ENCODE peak calls at places on chromosomes 1 and 21, in seven cellular contexts. Z is hepatocyte; X is mesenchymal stem cell; R is left ventricle myocardium inferior; A is fibroblast of the aortic adventitia; K is CD8-positive, alpha-beta T cell; V is right lobe of liver. J is an unnamed sample.

GRCh38 chr1:35945327-35945726 is 14.4 kb downstream of the AGO3 start:
- DNase-seq in R (no peak), K (no peak), X (peak; percentile 34), V (no peak), Z (no peak), A (no peak), J (no peak)

GRCh38 chr1:151606384-151606783 is 5.5 kb upstream of the SNX27 start:
- DNase-seq in K (no peak), X (no peak), V (no peak), Z (peak; percentile 73), A (no peak), R (no peak), J (no peak)

GRCh38 chr1:15937706-15938168 is 38.2 kb downstream of the ZBTB17 start:
- DNase-seq in V (no peak), K (no peak), R (no peak), Z (no peak), A (no peak), X (peak; percentile 76), J (no peak)

GRCh38 chr1:62196091-62196690 is 1.5 kb downstream of the L1TD1 start:
- DNase-seq in V (no peak), R (no peak), X (no peak), Z (no peak), K (no peak), A (no peak), J (no peak)

GRCh38 chr1:10644307-10645128 is 151.9 kb downstream of the CASZ1 start:
- DNase-seq in V (no peak), K (no peak), A (peak; percentile 32), R (no peak), X (no peak), Z (no peak), J (no peak)

GRCh38 chr21:40620386-40621145 is 226.4 kb downstream of the DSCAM start:
- DNase-seq in V (no peak), K (no peak), R (no peak), X (no peak), A (no peak), Z (no peak), J (no peak)

GRCh38 chr21:15295875-15296274 is 231.1 kb upstream of the NRIP1 start:
- DNase-seq in X (no peak), V (no peak), Z (no peak), K (no peak), A (no peak), R (no peak), J (no peak)

GRCh38 chr1:118504867-118505266 is 319.8 kb upstream of the SPAG17 start:
- DNase-seq in V (no peak), A (no peak), Z (no peak), K (no peak), R (peak; percentile 46), X (no peak), J (no peak)

GRCh38 chr1:156368889-156369684 is at the start of gene RHBG:
- DNase-seq in Z (peak; percentile 86), V (peak; percentile 80), A (no peak), R (peak; percentile 35), K (no peak), X (peak; percentile 40), J (no peak)

GRCh38 chr1:197180252-197180878 is 33.9 kb upstream of the ASPM start:
- DNase-seq in K (no peak), X (peak; percentile 66), R (no peak), Z (peak; percentile 49), A (peak; percentile 81), V (no peak), J (peak; percentile 51)

GRCh38 chr1:111842411-111842810 is 86.7 kb downstream of the DDX20 start:
- DNase-seq in V (no peak), Z (no peak), K (no peak), A (no peak), R (no peak), X (no peak), J (no peak)

GRCh38 chr1:50995651-50996050 is 25.6 kb downstream of the CDKN2C start:
- DNase-seq in R (no peak), Z (no peak), X (no peak), V (no peak), K (no peak), A (no peak), J (no peak)

GRCh38 chr1:91805343-91805801 is 80.6 kb downstream of the TGFBR3 start:
- DNase-seq in X (no peak), R (no peak), A (no peak), K (no peak), Z (no peak), V (no peak), J (no peak)

GRCh38 chr1:205261946-205262668 is 34.4 kb downstream of the TMCC2 start:
- DNase-seq in K (no peak), X (peak; percentile 85), Z (peak; percentile 44), A (peak; percentile 59), R (no peak), V (no peak), J (no peak)

GRCh38 chr1:75725256-75725655 is 747 bp downstream of the ACADM start:
- DNase-seq in Z (no peak), A (peak; percentile 37), X (peak; percentile 24), K (no peak), R (no peak), V (no peak), J (no peak)

GRCh38 chr1:171585715-171586114 is 36.3 kb upstream of the MYOCOS start:
- DNase-seq in A (no peak), R (no peak), X (no peak), K (no peak), V (no peak), Z (no peak), J (no peak)

GRCh38 chr1:50295553-50295952 is 127.7 kb downstream of the DMRTA2 start:
- DNase-seq in A (no peak), R (no peak), K (no peak), X (no peak), V (no peak), Z (no peak), J (no peak)

GRCh38 chr21:37074195-37074510 is 1.1 kb downstream of the TTC3 start:
- DNase-seq in K (no peak), V (no peak), Z (no peak), X (no peak), A (no peak), R (no peak), J (no peak)

GRCh38 chr1:228101614-228101993 is 1.5 kb downstream of the C1orf35 start:
- DNase-seq in K (no peak), R (no peak), A (no peak), Z (no peak), V (no peak), X (no peak), J (no peak)

GRCh38 chr1:228101994-228102790 is 933 bp downstream of the C1orf35 start:
- DNase-seq in Z (peak; percentile 75), A (no peak), V (no peak), X (peak; percentile 47), R (no peak), K (peak; percentile 30), J (no peak)

GRCh38 chr1:228102791-228103620 is at the start of gene C1orf35:
- DNase-seq in X (peak; percentile 90), A (peak; percentile 88), Z (peak; percentile 98), R (peak; percentile 93), K (peak; percentile 93), V (peak; percentile 95), J (peak; percentile 56)

GRCh38 chr1:228099331-228099732 is 3.8 kb downstream of the C1orf35 start:
- DNase-seq in K (no peak), X (no peak), R (no peak), A (no peak), Z (no peak), V (peak; percentile 43), J (no peak)

DNA sequence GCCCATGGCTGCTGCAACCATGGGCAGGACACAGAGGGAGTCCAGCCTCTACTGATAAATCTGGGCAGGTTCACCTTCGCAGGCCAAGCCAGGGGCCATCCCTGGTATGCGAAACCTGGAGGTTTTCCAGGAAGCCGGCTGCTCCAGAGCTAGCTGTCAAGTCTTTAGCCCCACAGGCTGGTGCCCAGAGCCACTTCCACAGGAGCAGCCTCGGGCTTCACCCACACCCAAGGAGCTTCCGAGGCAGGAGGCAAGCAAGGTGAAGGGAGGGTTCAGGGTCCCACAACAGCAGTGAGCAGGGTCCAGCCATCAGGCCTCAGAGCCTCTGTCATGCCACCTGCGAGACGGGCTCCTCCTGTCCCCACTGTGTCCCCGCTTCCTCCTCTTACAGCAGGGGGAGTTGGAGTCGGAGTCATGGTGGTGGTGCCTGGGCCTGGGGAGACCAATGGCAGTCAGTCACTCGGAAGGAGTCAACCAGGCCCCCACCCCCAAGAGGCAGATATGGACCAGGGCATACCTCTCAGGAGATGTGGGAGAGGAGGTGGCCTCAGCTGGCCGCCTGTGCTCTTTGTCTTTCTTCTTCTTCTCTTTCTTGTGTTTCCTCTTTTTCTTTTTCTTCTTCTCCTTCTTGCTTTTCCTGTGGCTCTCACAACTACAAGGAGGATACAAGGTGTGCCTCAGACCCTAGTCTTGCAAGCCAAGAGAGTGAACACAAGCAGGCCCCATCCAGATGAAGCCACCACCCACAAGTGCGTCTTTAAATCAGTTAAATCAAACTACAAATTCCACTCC is 2.1 kb downstream of the C1orf35 start:
- DNase-seq in A (no peak), X (no peak), R (no peak), V (no peak), Z (no peak), K (no peak), J (no peak)
- H3K4me3 ChIP-seq in A (no peak overlapping the region), X (peak overlapping the region; percentile 92), R (no peak overlapping the region), V (no peak overlapping the region), Z (no peak overlapping the region), K (no peak overlapping the region), J (no peak overlapping the region)

DNA sequence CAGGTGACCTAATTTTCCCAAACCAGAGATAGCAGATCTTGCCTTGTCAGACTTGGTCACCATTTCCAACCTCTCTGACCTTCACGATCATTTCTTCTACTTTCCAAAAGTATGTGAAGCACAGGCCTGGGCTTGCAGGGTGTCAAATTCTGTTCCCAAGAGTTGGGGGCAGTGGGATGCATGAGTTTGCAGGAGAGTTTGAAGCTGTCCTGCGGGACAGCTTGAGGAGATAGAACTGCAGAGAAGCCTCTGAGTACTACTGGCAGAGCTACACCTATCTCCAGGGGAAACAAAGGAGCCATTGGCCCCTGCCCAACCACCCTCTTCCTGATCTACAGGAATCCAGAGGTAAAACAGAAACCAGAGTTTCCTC is 11.3 kb downstream of the TXNIP start:
- DNase-seq in A (no peak), K (no peak), Z (no peak), X (no peak), V (no peak), R (no peak), J (no peak)
- H3K4me3 ChIP-seq in A (no peak overlapping the region), K (peak overlapping the region; percentile 8), Z (no peak overlapping the region), X (no peak overlapping the region), V (no peak overlapping the region), R (peak overlapping the region; percentile 57), J (no peak overlapping the region)

DNA sequence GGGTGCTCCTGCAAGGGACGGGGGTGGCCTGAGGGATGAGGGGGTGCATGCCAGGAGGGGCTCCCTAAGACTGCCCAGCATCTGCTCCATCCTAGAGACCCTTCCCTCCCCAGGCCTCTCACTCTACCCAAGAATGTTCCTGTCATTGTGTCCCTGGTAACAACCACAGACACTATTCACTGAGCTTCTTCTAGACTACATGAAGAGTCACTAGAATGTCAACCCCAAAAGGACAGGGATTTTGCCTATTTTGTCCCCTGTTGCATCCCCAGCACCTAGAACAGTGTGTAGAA is 2.9 kb downstream of the TNFRSF25 start:
- DNase-seq in A (no peak), R (no peak), X (no peak), Z (no peak), K (no peak), V (no peak), J (no peak)
- H3K4me3 ChIP-seq in A (no peak overlapping the region), R (no peak overlapping the region), X (no peak overlapping the region), Z (no peak overlapping the region), K (no peak overlapping the region), V (no peak overlapping the region), J (no peak overlapping the region)

DNA sequence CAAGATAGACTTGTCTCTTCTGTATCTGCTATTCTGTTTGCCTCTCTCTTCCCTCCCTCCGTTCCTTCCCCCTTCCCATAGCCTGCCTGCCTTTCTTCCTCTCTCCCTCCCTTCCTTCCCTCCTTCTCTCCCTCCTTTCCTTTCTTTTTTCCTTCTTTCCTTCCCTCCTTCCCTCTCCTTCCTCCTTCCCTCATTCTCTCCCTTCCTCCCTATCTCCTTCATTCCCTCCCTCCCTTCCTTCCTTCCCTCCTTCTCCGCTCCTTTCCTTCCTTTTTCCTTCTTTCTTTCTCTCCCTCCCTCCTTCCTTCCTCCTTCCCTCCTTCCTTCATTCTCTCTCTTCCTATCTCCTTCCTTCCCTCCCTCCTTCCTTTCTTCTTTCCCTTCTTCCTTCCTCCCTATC is 944 bp downstream of the AADACL4 start:
- DNase-seq in V (no peak), K (no peak), X (no peak), R (no peak), A (no peak), Z (no peak), J (no peak)
- H3K4me3 ChIP-seq in V (no peak overlapping the region), K (no peak overlapping the region), X (no peak overlapping the region), R (no peak overlapping the region), A (no peak overlapping the region), Z (no peak overlapping the region), J (no peak overlapping the region)